ENCODE peak calls at places on chromosomes 16 and 17, in four cellular contexts. One of them, this sample, is unnamed.

GRCh38 chr16:87692756-87693155 is 73.0 kb downstream of the KLHDC4 start:
- ATAC-seq in PC-3: peak; percentile 15
- ATAC-seq in RWPE2: no peak
- ATAC-seq in upper lobe of right lung: no peak
- ATAC-seq in this sample: no peak

GRCh38 chr17:39867084-39867890 is 715 bp upstream of the ZPBP2 start:
- ATAC-seq in PC-3: no peak
- ATAC-seq in upper lobe of right lung: no peak
- ATAC-seq in RWPE2: no peak
- ATAC-seq in this sample: no peak

GRCh38 chr17:81635431-81635830 is 1.5 kb downstream of the NPLOC4 start:
- ATAC-seq in PC-3: peak; percentile 8
- ATAC-seq in RWPE2: peak; percentile 32
- ATAC-seq in upper lobe of right lung: no peak
- ATAC-seq in this sample: no peak

GRCh38 chr17:1714980-1715802 is 5.0 kb upstream of the TLCD2 start:
- ATAC-seq in upper lobe of right lung: peak; percentile 49
- ATAC-seq in RWPE2: peak; percentile 44
- ATAC-seq in PC-3: peak; percentile 29
- ATAC-seq in this sample: peak; percentile 60

GRCh38 chr17:64492481-64493109 is 4.3 kb downstream of the POLG2 start:
- ATAC-seq in upper lobe of right lung: no peak
- ATAC-seq in RWPE2: no peak
- ATAC-seq in PC-3: no peak
- ATAC-seq in this sample: no peak

GRCh38 chr17:10463402-10463801 is 6.0 kb downstream of the MYH4 start:
- ATAC-seq in PC-3: no peak
- ATAC-seq in upper lobe of right lung: no peak
- ATAC-seq in RWPE2: no peak
- ATAC-seq in this sample: no peak

GRCh38 chr17:42111901-42112551 is 488 bp downstream of the DHX58 start:
- ATAC-seq in PC-3: no peak
- ATAC-seq in RWPE2: peak; percentile 36
- ATAC-seq in upper lobe of right lung: peak; percentile 45
- ATAC-seq in this sample: peak; percentile 70

GRCh38 chr17:45409659-45410076 is 23.0 kb downstream of the ARHGAP27 start:
- ATAC-seq in upper lobe of right lung: no peak
- ATAC-seq in RWPE2: peak; percentile 7
- ATAC-seq in PC-3: no peak
- ATAC-seq in this sample: no peak

GRCh38 chr16:27326738-27327585 is 13.2 kb downstream of the IL4R start:
- ATAC-seq in PC-3: peak; percentile 80
- ATAC-seq in upper lobe of right lung: peak; percentile 88
- ATAC-seq in RWPE2: peak; percentile 82
- ATAC-seq in this sample: peak; percentile 88

GRCh38 chr17:50301891-50302584 is 27.8 kb downstream of the TMEM92 start:
- ATAC-seq in upper lobe of right lung: no peak
- ATAC-seq in RWPE2: no peak
- ATAC-seq in PC-3: no peak
- ATAC-seq in this sample: no peak

GRCh38 chr17:4635823-4636375 is 5.6 kb downstream of the ALOX15 start:
- ATAC-seq in PC-3: no peak
- ATAC-seq in upper lobe of right lung: peak; percentile 80
- ATAC-seq in RWPE2: no peak
- ATAC-seq in this sample: no peak

GRCh38 chr17:31674717-31675349 is 184.2 kb downstream of the COPRS start:
- ATAC-seq in upper lobe of right lung: no peak
- ATAC-seq in PC-3: peak; percentile 31
- ATAC-seq in RWPE2: peak; percentile 92
- ATAC-seq in this sample: no peak

GRCh38 chr16:4795181-4795827 is at the start of gene SMIM22:
- ATAC-seq in upper lobe of right lung: peak; percentile 80
- ATAC-seq in RWPE2: peak; percentile 54
- ATAC-seq in PC-3: no peak
- ATAC-seq in this sample: no peak

GRCh38 chr17:31394544-31394943 is 3.1 kb downstream of the RAB11FIP4 start:
- ATAC-seq in PC-3: peak; percentile 31
- ATAC-seq in upper lobe of right lung: peak; percentile 44
- ATAC-seq in RWPE2: peak; percentile 46
- ATAC-seq in this sample: no peak

GRCh38 chr17:77734371-77735050 is 224.0 kb upstream of the TNRC6C start:
- ATAC-seq in upper lobe of right lung: peak; percentile 58
- ATAC-seq in PC-3: no peak
- ATAC-seq in RWPE2: peak; percentile 63
- ATAC-seq in this sample: peak; percentile 90

GRCh38 chr17:68955181-68955841 is at the start of gene ABCA8:
- ATAC-seq in upper lobe of right lung: peak; percentile 61
- ATAC-seq in PC-3: no peak
- ATAC-seq in RWPE2: no peak
- ATAC-seq in this sample: no peak

GRCh38 chr16:20519231-20519630 is 56.9 kb downstream of the ACSM2B start:
- ATAC-seq in RWPE2: no peak
- ATAC-seq in upper lobe of right lung: no peak
- ATAC-seq in PC-3: no peak
- ATAC-seq in this sample: no peak

GRCh38 chr16:20517149-20517548 is 59.0 kb downstream of the ACSM2B start:
- ATAC-seq in upper lobe of right lung: no peak
- ATAC-seq in RWPE2: no peak
- ATAC-seq in PC-3: no peak
- ATAC-seq in this sample: no peak

GRCh38 chr16:20520103-20520502 is 56.1 kb downstream of the ACSM2B start:
- ATAC-seq in RWPE2: no peak
- ATAC-seq in PC-3: no peak
- ATAC-seq in upper lobe of right lung: no peak
- ATAC-seq in this sample: no peak

GRCh38 chr16:20510323-20510722 is 59.0 kb downstream of the ACSM2A start:
- ATAC-seq in PC-3: no peak
- ATAC-seq in RWPE2: no peak
- ATAC-seq in upper lobe of right lung: no peak
- ATAC-seq in this sample: no peak

DNA sequence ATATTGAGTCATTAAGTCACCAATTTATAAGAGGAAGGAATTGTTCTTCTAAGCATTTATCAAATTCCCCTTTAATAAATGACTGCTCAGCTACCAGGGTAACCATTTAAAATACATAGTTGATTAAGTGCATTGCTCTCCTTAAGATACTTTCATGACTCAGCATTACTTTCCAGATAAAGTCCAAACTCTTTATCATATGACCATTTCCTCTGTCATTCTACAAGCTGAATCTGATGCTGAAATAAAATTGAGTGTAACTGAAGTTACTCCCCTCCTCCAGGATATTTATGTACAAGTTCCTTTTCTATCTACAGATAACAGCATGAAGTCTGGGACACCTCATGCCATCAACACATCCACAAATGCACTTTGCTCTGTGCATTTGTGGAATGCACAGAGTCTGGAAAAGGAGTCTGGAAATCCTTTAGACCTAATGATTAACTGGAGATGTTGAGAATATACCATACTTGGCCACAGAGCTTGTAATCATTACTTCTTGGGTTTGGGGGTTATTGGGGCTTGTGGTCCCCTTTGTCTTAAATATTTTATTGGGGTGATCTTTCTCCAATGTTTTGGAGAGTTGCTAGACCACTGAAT is 60.5 kb downstream of the ACSM2B start:
- ATAC-seq in PC-3: no peak
- ATAC-seq in upper lobe of right lung: no peak
- ATAC-seq in RWPE2: no peak
- ATAC-seq in this sample: no peak
- H3K9me3 ChIP-seq in PC-3: no peaks in the 10 kb centered on the region
- H3K9me3 ChIP-seq in upper lobe of right lung: no peaks in the 10 kb centered on the region
- H3K9me3 ChIP-seq in RWPE2: no peaks in the 10 kb centered on the region
- H3K9me3 ChIP-seq in this sample: no peaks in the 10 kb centered on the region

GRCh38 chr16:66878067-66878466 is 2.2 kb upstream of the PDP2 start:
- ATAC-seq in upper lobe of right lung: no peak
- ATAC-seq in RWPE2: no peak
- ATAC-seq in PC-3: no peak
- ATAC-seq in this sample: no peak
- H3K27ac ChIP-seq in upper lobe of right lung: no peak overlapping the region
- H3K27ac ChIP-seq in RWPE2: no peak overlapping the region
- H3K27ac ChIP-seq in PC-3: no peak overlapping the region
- H3K27ac ChIP-seq in this sample: no peak overlapping the region

GRCh38 chr16:22088642-22089041 is 3.7 kb upstream of the VWA3A start:
- ATAC-seq in RWPE2: no peak
- ATAC-seq in upper lobe of right lung: no peak
- ATAC-seq in PC-3: no peak
- ATAC-seq in this sample: no peak
- H3K9me3 ChIP-seq in RWPE2: no peaks in the 10 kb centered on the region
- H3K9me3 ChIP-seq in upper lobe of right lung: no peaks in the 10 kb centered on the region
- H3K9me3 ChIP-seq in PC-3: no peaks in the 10 kb centered on the region
- H3K9me3 ChIP-seq in this sample: no peaks in the 10 kb centered on the region

GRCh38 chr16:23788653-23789052 is 33.8 kb downstream of the CHP2 start:
- ATAC-seq in upper lobe of right lung: peak; percentile 66
- ATAC-seq in RWPE2: no peak
- ATAC-seq in PC-3: no peak
- ATAC-seq in this sample: no peak

GRCh38 chr16:23785842-23786241 is 31.0 kb downstream of the CHP2 start:
- ATAC-seq in upper lobe of right lung: no peak
- ATAC-seq in RWPE2: no peak
- ATAC-seq in PC-3: no peak
- ATAC-seq in this sample: no peak

GRCh38 chr16:23784811-23785447 is 30.1 kb downstream of the CHP2 start:
- ATAC-seq in RWPE2: peak; percentile 93
- ATAC-seq in PC-3: no peak
- ATAC-seq in upper lobe of right lung: no peak
- ATAC-seq in this sample: no peak

GRCh38 chr16:23781176-23781575 is 26.4 kb downstream of the CHP2 start:
- ATAC-seq in PC-3: no peak
- ATAC-seq in RWPE2: no peak
- ATAC-seq in upper lobe of right lung: no peak
- ATAC-seq in this sample: no peak

DNA sequence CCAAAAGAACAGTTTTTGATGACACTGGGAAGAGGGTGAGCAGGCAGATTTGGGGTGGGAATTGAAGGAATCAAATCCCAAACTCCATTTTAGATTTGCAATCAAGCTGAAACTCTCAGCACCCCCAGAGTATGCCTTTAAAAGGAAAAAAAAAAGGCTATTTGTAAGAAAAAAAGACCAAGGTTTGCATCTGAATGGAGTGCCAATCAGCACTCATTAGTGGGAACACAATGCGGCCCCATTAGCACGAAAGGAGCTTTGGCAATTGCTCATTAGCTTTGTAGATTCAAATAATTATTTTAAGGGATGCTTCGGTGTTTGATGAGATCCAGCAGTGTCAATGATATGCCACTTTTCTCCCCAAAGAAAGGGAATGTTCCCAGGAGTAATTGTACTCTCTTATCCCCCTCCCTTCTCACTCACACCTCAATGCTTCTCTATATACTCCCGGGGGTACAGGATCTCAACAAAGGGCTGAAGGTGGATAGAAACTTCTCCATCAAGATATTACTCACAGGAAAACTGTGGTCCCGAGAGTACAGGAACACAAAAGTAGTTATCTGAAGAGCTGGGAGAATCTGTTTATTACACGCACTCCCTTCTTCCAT is 32.2 kb downstream of the CHP2 start:
- ATAC-seq in upper lobe of right lung: no peak
- ATAC-seq in PC-3: no peak
- ATAC-seq in RWPE2: no peak
- ATAC-seq in this sample: no peak
- H3K27ac ChIP-seq in upper lobe of right lung: no peak overlapping the region
- H3K27ac ChIP-seq in PC-3: no peak overlapping the region
- H3K27ac ChIP-seq in RWPE2: no peak overlapping the region
- H3K27ac ChIP-seq in this sample: no peak overlapping the region

DNA sequence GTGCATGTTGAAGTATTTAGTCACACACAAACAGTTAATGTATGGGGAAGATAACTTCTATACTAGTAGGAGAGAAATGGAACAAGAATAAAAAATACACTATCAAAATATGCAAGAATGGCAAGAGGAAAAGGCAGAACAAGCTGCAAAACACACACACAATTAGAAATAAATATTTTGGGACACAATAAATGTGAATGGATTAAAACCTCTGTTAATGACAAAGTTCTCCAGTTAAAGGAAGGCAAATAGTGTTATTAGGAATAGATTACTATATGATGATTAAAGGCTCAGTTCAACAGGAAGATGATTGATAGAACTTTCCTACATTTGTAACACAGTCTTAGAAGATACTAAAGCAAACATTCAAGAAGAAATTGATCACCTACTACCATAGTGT is 106.3 kb upstream of the ZNF750 start:
- ATAC-seq in RWPE2: no peak
- ATAC-seq in PC-3: no peak
- ATAC-seq in upper lobe of right lung: no peak
- ATAC-seq in this sample: no peak
- H3K9me3 ChIP-seq in RWPE2: peaks cover 11% of the 10 kb centered on the region
- H3K9me3 ChIP-seq in PC-3: no peaks in the 10 kb centered on the region
- H3K9me3 ChIP-seq in upper lobe of right lung: peaks cover 11% of the 10 kb centered on the region
- H3K9me3 ChIP-seq in this sample: no peaks in the 10 kb centered on the region

DNA sequence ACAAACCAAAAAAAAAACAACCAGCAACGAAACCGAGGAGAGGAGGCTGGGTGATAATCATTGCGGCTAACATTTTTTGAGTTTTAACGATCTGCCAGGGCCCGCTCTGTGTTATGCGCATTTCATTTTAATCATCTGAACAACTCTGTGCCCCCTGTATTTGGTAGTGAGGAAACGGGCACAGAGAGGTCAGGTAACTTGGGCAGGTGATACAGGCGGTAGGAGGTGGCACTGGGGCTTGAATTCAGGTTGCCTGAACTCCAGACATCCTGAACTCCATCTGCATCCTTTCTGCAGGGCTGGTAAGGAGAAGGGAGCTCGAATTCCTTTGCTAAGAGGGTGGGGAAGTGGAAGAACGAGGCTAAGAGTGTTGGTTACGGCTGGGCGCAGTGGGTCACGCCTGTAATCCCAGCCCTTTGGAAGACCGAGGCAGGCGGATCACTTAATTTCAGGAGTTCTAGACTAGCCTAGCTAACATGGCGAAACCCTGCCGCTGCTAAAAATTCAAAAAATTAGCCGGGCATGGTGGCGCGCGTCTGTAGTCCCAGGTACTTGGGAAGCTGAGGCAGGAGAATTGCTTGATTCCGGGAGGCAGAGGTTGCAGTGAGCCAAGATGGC is 1.1 kb downstream of the CLUAP1 start:
- ATAC-seq in PC-3: no peak
- ATAC-seq in upper lobe of right lung: no peak
- ATAC-seq in RWPE2: no peak
- ATAC-seq in this sample: no peak
- H3K27ac ChIP-seq in PC-3: no peak overlapping the region
- H3K27ac ChIP-seq in upper lobe of right lung: no peak overlapping the region
- H3K27ac ChIP-seq in RWPE2: peak overlapping the region; percentile 16
- H3K27ac ChIP-seq in this sample: no peak overlapping the region

GRCh38 chr17:22253007-22253406 is 560.7 kb downstream of the KCNJ18 start:
- ATAC-seq in PC-3: no peak
- ATAC-seq in upper lobe of right lung: no peak
- ATAC-seq in RWPE2: no peak
- ATAC-seq in this sample: no peak

GRCh38 chr17:22251493-22251892 is 559.2 kb downstream of the KCNJ18 start:
- ATAC-seq in PC-3: no peak
- ATAC-seq in upper lobe of right lung: no peak
- ATAC-seq in RWPE2: no peak
- ATAC-seq in this sample: no peak
- H3K9me3 ChIP-seq in PC-3: peaks cover 15% of the 10 kb centered on the region
- H3K9me3 ChIP-seq in upper lobe of right lung: no peaks in the 10 kb centered on the region
- H3K9me3 ChIP-seq in RWPE2: peaks cover 8% of the 10 kb centered on the region
- H3K9me3 ChIP-seq in this sample: no peaks in the 10 kb centered on the region

This sample was measured in gastroesophageal sphincter.